ENCODE peak calls at places on chromosomes 2 and 18, in seven cellular contexts. E is LoVo; K is stimulated activated CD4-positive, alpha-beta T cell treated with anti-CD3 and anti-CD28 coated beads, Interleukin-12 subunit alpha, Interleukin-12 subunit beta, amount 100 ng/mL, for 4 hours; T is HS-5; U is NCI-H1417; G is astrocyte of the cerebellum; V is HEK293T. H is an unnamed sample.
A peak's percentile ranks its signal among the peaks of the same experiment; 100 is the strongest.

GRCh38 chr18:73544032-73544431 is 603.6 kb downstream of the FBXO15 start:
- DNase-seq in K (no peak), E (no peak), T (no peak), U (no peak), V (no peak), G (no peak), H (no peak)

GRCh38 chr2:37344453-37345361 is at the start of gene QPCT:
- DNase-seq in T (no peak), K (peak; percentile 43), U (peak; percentile 74), G (no peak), V (peak; percentile 63), E (no peak), H (peak; percentile 50)

GRCh38 chr2:60641866-60642788 is 88.7 kb upstream of the BCL11A start:
- DNase-seq in U (peak; percentile 66), K (peak; percentile 5), E (peak; percentile 40), G (peak; percentile 24), T (peak; percentile 32), V (peak; percentile 53), H (peak; percentile 29)

GRCh38 chr2:86226780-86227520 is 27.7 kb downstream of the MRPL35 start:
- DNase-seq in E (no peak), U (no peak), T (no peak), G (no peak), K (no peak), V (no peak), H (no peak)

GRCh38 chr2:229539628-229540027 is 174.7 kb downstream of the DNER start:
- DNase-seq in V (no peak), K (no peak), U (no peak), T (peak; percentile 14), E (no peak), G (no peak), H (no peak)

GRCh38 chr18:80109676-80110078 is 615 bp downstream of the ADNP2 start:
- DNase-seq in U (peak; percentile 84), E (peak; percentile 14), K (no peak), G (no peak), V (no peak), T (no peak), H (peak; percentile 51)

GRCh38 chr2:133653116-133653515 is 84.9 kb upstream of the NCKAP5 start:
- DNase-seq in V (no peak), G (no peak), K (no peak), E (no peak), T (no peak), U (no peak), H (no peak)

GRCh38 chr2:58557166-58557565 is 316.0 kb upstream of the FANCL start:
- DNase-seq in K (no peak), E (no peak), G (no peak), U (no peak), V (no peak), T (no peak), H (no peak)

GRCh38 chr2:45745231-45745630 is 93.8 kb downstream of the PRKCE start:
- DNase-seq in U (no peak), G (no peak), T (no peak), E (no peak), K (no peak), V (no peak), H (no peak)

GRCh38 chr2:226447338-226447885 is 352.2 kb downstream of the IRS1 start:
- DNase-seq in V (no peak), K (no peak), T (no peak), G (no peak), U (no peak), E (no peak), H (no peak)

GRCh38 chr18:3256693-3257626 is 5.0 kb upstream of the MYL12B start:
- DNase-seq in T (no peak), V (no peak), E (no peak), U (no peak), K (no peak), G (no peak), H (no peak)

GRCh38 chr2:133296396-133296795 is 271.9 kb downstream of the NCKAP5 start:
- DNase-seq in K (no peak), U (no peak), G (no peak), V (no peak), T (no peak), E (no peak), H (no peak)

GRCh38 chr2:28325173-28325566 is 67.5 kb upstream of the FOSL2 start:
- DNase-seq in G (no peak), V (no peak), U (peak; percentile 45), T (no peak), E (no peak), K (no peak), H (no peak)

GRCh38 chr18:77191241-77191751 is 58.4 kb upstream of the GALR1 start:
- DNase-seq in T (no peak), U (no peak), V (no peak), E (no peak), G (peak; percentile 80), K (no peak), H (no peak)

GRCh38 chr2:30185175-30185574 is 38.4 kb downstream of the YPEL5 start:
- DNase-seq in G (no peak), T (no peak), V (no peak), K (no peak), E (no peak), U (no peak), H (no peak)

GRCh38 chr18:62436636-62437519 is 85.9 kb upstream of the ZCCHC2 start:
- DNase-seq in K (no peak), T (peak; percentile 48), E (no peak), V (no peak), G (no peak), U (no peak), H (no peak)

GRCh38 chr2:181459646-181460045 is 2.5 kb downstream of the ITGA4 start:
- DNase-seq in T (no peak), V (no peak), E (no peak), G (no peak), K (no peak), U (no peak), H (no peak)

GRCh38 chr2:100771125-100771524 is 48.8 kb upstream of the NPAS2 start:
- DNase-seq in T (no peak), G (no peak), V (no peak), E (no peak), K (no peak), U (no peak), H (no peak)

GRCh38 chr2:240958366-240959213 is 39.8 kb upstream of the SNED1 start:
- DNase-seq in U (no peak), V (no peak), G (no peak), T (no peak), E (no peak), K (no peak), H (no peak)

GRCh38 chr18:36012891-36013290 is 40.4 kb downstream of the RMP24 start:
- DNase-seq in K (no peak), T (no peak), E (no peak), U (no peak), G (peak; percentile 13), V (no peak), H (no peak)

GRCh38 chr2:239184968-239185903 is 215.6 kb downstream of the HDAC4 start:
- DNase-seq in E (no peak), K (no peak), G (no peak), T (no peak), V (no peak), U (no peak), H (no peak)

GRCh38 chr18:74899554-74899953 is 301.9 kb downstream of the ZNF407 start:
- DNase-seq in G (no peak), K (no peak), T (no peak), U (peak; percentile 70), E (no peak), V (no peak), H (peak; percentile 93)

GRCh38 chr2:182915369-182916326 is 49.2 kb upstream of the FRZB start:
- DNase-seq in G (peak; percentile 59), K (no peak), T (peak; percentile 74), U (no peak), V (peak; percentile 49), E (no peak), H (peak; percentile 6)

GRCh38 chr2:239098288-239098970 is 250.5 kb downstream of the TWIST2 start:
- DNase-seq in T (no peak), U (no peak), E (peak; percentile 6), V (no peak), G (no peak), K (no peak), H (no peak)

GRCh38 chr18:59458575-59458974 is 99.5 kb upstream of the LMAN1 start:
- DNase-seq in V (no peak), T (no peak), E (no peak), K (no peak), U (no peak), G (no peak), H (no peak)

GRCh38 chr2:9675369-9676351 is 44.9 kb upstream of the YWHAQ start:
- DNase-seq in T (peak; percentile 91), E (peak; percentile 41), U (peak; percentile 29), K (no peak), V (no peak), G (peak; percentile 80), H (no peak)

GRCh38 chr18:63520053-63520452 is 22.1 kb upstream of the SERPINB12 start:
- DNase-seq in U (no peak), G (no peak), V (no peak), T (no peak), E (no peak), K (no peak), H (no peak)

GRCh38 chr2:84894758-84895520 is 10.5 kb upstream of the TMSB10 start:
- DNase-seq in V (no peak), E (no peak), U (no peak), G (no peak), T (no peak), K (no peak), H (no peak)

GRCh38 chr2:128832946-128833560 is 514.4 kb upstream of the HS6ST1 start:
- DNase-seq in E (no peak), G (no peak), V (no peak), U (peak; percentile 53), K (no peak), T (no peak), H (peak; percentile 89)

GRCh38 chr2:205424326-205424725 is 258.0 kb upstream of the NRP2 start:
- DNase-seq in K (no peak), G (no peak), V (no peak), U (no peak), E (no peak), T (no peak), H (no peak)

GRCh38 chr2:143145056-143145455 is 15.8 kb downstream of the ARHGAP15 start:
- DNase-seq in T (no peak), K (no peak), U (no peak), V (no peak), G (no peak), E (no peak), H (no peak)

H was measured in NCI-H345.